ENCODE peak calls at places on chromosome 16, in ten cellular contexts. One of them, this sample, is unnamed.
A peak's percentile ranks its signal among the peaks of the same experiment; 100 is the strongest.

GRCh38 chr16:68732068-68732680 is 4.9 kb upstream of the CDH1 start:
- DNase-seq in fibroblast of the conjunctiva: no peak
- DNase-seq in activated T-cell treated with anti-CD3 and anti-CD28 coated beads, Interleukin-2, amount 50 U/mL, for 48 hours: no peak
- DNase-seq in natural killer cell: no peak
- DNase-seq in left ventricle myocardium superior: no peak
- DNase-seq in NCI-H345: peak; percentile 42
- DNase-seq in neural progenitor cell: peak; percentile 30
- DNase-seq in H54: peak; percentile 94
- DNase-seq in Ammon's horn: no peak
- DNase-seq in ACHN: peak; percentile 83
- DNase-seq in this sample: no peak

GRCh38 chr16:2365895-2366294 is 25.4 kb upstream of the ABCA3 start:
- DNase-seq in fibroblast of the conjunctiva: no peak
- DNase-seq in activated T-cell treated with anti-CD3 and anti-CD28 coated beads, Interleukin-2, amount 50 U/mL, for 48 hours: no peak
- DNase-seq in natural killer cell: no peak
- DNase-seq in left ventricle myocardium superior: no peak
- DNase-seq in NCI-H345: no peak
- DNase-seq in neural progenitor cell: no peak
- DNase-seq in H54: no peak
- DNase-seq in Ammon's horn: no peak
- DNase-seq in ACHN: no peak
- DNase-seq in this sample: no peak

GRCh38 chr16:72848759-72849664 is 198.9 kb downstream of the ZFHX3 start:
- DNase-seq in fibroblast of the conjunctiva: peak; percentile 79
- DNase-seq in activated T-cell treated with anti-CD3 and anti-CD28 coated beads, Interleukin-2, amount 50 U/mL, for 48 hours: no peak
- DNase-seq in natural killer cell: no peak
- DNase-seq in left ventricle myocardium superior: peak; percentile 93
- DNase-seq in NCI-H345: peak; percentile 84
- DNase-seq in neural progenitor cell: peak; percentile 26
- DNase-seq in H54: peak; percentile 81
- DNase-seq in Ammon's horn: peak; percentile 80
- DNase-seq in ACHN: peak; percentile 94
- DNase-seq in this sample: peak; percentile 28

GRCh38 chr16:53817812-53818211 is 113.9 kb downstream of the FTO start:
- DNase-seq in fibroblast of the conjunctiva: no peak
- DNase-seq in activated T-cell treated with anti-CD3 and anti-CD28 coated beads, Interleukin-2, amount 50 U/mL, for 48 hours: no peak
- DNase-seq in natural killer cell: no peak
- DNase-seq in left ventricle myocardium superior: no peak
- DNase-seq in NCI-H345: no peak
- DNase-seq in neural progenitor cell: no peak
- DNase-seq in H54: no peak
- DNase-seq in Ammon's horn: no peak
- DNase-seq in ACHN: no peak
- DNase-seq in this sample: no peak

GRCh38 chr16:87541882-87542234 is 49.0 kb upstream of the ZCCHC14 start:
- DNase-seq in fibroblast of the conjunctiva: no peak
- DNase-seq in activated T-cell treated with anti-CD3 and anti-CD28 coated beads, Interleukin-2, amount 50 U/mL, for 48 hours: no peak
- DNase-seq in natural killer cell: no peak
- DNase-seq in left ventricle myocardium superior: no peak
- DNase-seq in NCI-H345: no peak
- DNase-seq in neural progenitor cell: no peak
- DNase-seq in H54: no peak
- DNase-seq in Ammon's horn: no peak
- DNase-seq in ACHN: no peak
- DNase-seq in this sample: no peak

GRCh38 chr16:71540-72341 is 690 bp downstream of the RHBDF1 start:
- DNase-seq in fibroblast of the conjunctiva: no peak
- DNase-seq in activated T-cell treated with anti-CD3 and anti-CD28 coated beads, Interleukin-2, amount 50 U/mL, for 48 hours: no peak
- DNase-seq in natural killer cell: no peak
- DNase-seq in left ventricle myocardium superior: peak; percentile 82
- DNase-seq in NCI-H345: no peak
- DNase-seq in neural progenitor cell: peak; percentile 79
- DNase-seq in H54: peak; percentile 93
- DNase-seq in Ammon's horn: no peak
- DNase-seq in ACHN: peak; percentile 87
- DNase-seq in this sample: no peak

GRCh38 chr16:65106792-65107191 is 15.1 kb downstream of the CDH11 start:
- DNase-seq in fibroblast of the conjunctiva: no peak
- DNase-seq in activated T-cell treated with anti-CD3 and anti-CD28 coated beads, Interleukin-2, amount 50 U/mL, for 48 hours: no peak
- DNase-seq in natural killer cell: no peak
- DNase-seq in left ventricle myocardium superior: no peak
- DNase-seq in NCI-H345: no peak
- DNase-seq in neural progenitor cell: no peak
- DNase-seq in H54: no peak
- DNase-seq in Ammon's horn: no peak
- DNase-seq in ACHN: no peak
- DNase-seq in this sample: no peak

GRCh38 chr16:23847938-23848337 is 12.2 kb downstream of the PRKCB start:
- DNase-seq in fibroblast of the conjunctiva: no peak
- DNase-seq in activated T-cell treated with anti-CD3 and anti-CD28 coated beads, Interleukin-2, amount 50 U/mL, for 48 hours: peak; percentile 63
- DNase-seq in natural killer cell: no peak
- DNase-seq in left ventricle myocardium superior: no peak
- DNase-seq in NCI-H345: no peak
- DNase-seq in neural progenitor cell: no peak
- DNase-seq in H54: no peak
- DNase-seq in Ammon's horn: peak; percentile 26
- DNase-seq in ACHN: no peak
- DNase-seq in this sample: no peak

GRCh38 chr16:57134982-57135381 is 42.6 kb downstream of the CPNE2 start:
- DNase-seq in fibroblast of the conjunctiva: no peak
- DNase-seq in activated T-cell treated with anti-CD3 and anti-CD28 coated beads, Interleukin-2, amount 50 U/mL, for 48 hours: peak; percentile 50
- DNase-seq in natural killer cell: no peak
- DNase-seq in left ventricle myocardium superior: no peak
- DNase-seq in NCI-H345: no peak
- DNase-seq in neural progenitor cell: no peak
- DNase-seq in H54: no peak
- DNase-seq in Ammon's horn: no peak
- DNase-seq in ACHN: no peak
- DNase-seq in this sample: no peak

GRCh38 chr16:16805809-16806208 is 426.9 kb downstream of the NPIPA7 start:
- DNase-seq in fibroblast of the conjunctiva: no peak
- DNase-seq in activated T-cell treated with anti-CD3 and anti-CD28 coated beads, Interleukin-2, amount 50 U/mL, for 48 hours: no peak
- DNase-seq in natural killer cell: no peak
- DNase-seq in left ventricle myocardium superior: no peak
- DNase-seq in NCI-H345: peak; percentile 52
- DNase-seq in neural progenitor cell: no peak
- DNase-seq in H54: no peak
- DNase-seq in Ammon's horn: no peak
- DNase-seq in ACHN: no peak
- DNase-seq in this sample: no peak

GRCh38 chr16:8753411-8754054 is 43.9 kb downstream of the TMEM186 start:
- DNase-seq in fibroblast of the conjunctiva: no peak
- DNase-seq in activated T-cell treated with anti-CD3 and anti-CD28 coated beads, Interleukin-2, amount 50 U/mL, for 48 hours: no peak
- DNase-seq in natural killer cell: no peak
- DNase-seq in left ventricle myocardium superior: no peak
- DNase-seq in NCI-H345: no peak
- DNase-seq in neural progenitor cell: no peak
- DNase-seq in H54: no peak
- DNase-seq in Ammon's horn: no peak
- DNase-seq in ACHN: no peak
- DNase-seq in this sample: no peak

GRCh38 chr16:66304151-66304550 is 62.3 kb upstream of the CDH5 start:
- DNase-seq in fibroblast of the conjunctiva: no peak
- DNase-seq in activated T-cell treated with anti-CD3 and anti-CD28 coated beads, Interleukin-2, amount 50 U/mL, for 48 hours: no peak
- DNase-seq in natural killer cell: peak; percentile 7
- DNase-seq in left ventricle myocardium superior: no peak
- DNase-seq in NCI-H345: no peak
- DNase-seq in neural progenitor cell: no peak
- DNase-seq in H54: no peak
- DNase-seq in Ammon's horn: no peak
- DNase-seq in ACHN: no peak
- DNase-seq in this sample: no peak

GRCh38 chr16:75219088-75219487 is 300 bp downstream of the CTRB1 start:
- DNase-seq in fibroblast of the conjunctiva: no peak
- DNase-seq in activated T-cell treated with anti-CD3 and anti-CD28 coated beads, Interleukin-2, amount 50 U/mL, for 48 hours: no peak
- DNase-seq in natural killer cell: no peak
- DNase-seq in left ventricle myocardium superior: no peak
- DNase-seq in NCI-H345: no peak
- DNase-seq in neural progenitor cell: no peak
- DNase-seq in H54: no peak
- DNase-seq in Ammon's horn: no peak
- DNase-seq in ACHN: no peak
- DNase-seq in this sample: no peak

GRCh38 chr16:243348-243747 is 8.7 kb downstream of the FAM234A start:
- DNase-seq in fibroblast of the conjunctiva: no peak
- DNase-seq in activated T-cell treated with anti-CD3 and anti-CD28 coated beads, Interleukin-2, amount 50 U/mL, for 48 hours: no peak
- DNase-seq in natural killer cell: no peak
- DNase-seq in left ventricle myocardium superior: no peak
- DNase-seq in NCI-H345: no peak
- DNase-seq in neural progenitor cell: no peak
- DNase-seq in H54: no peak
- DNase-seq in Ammon's horn: no peak
- DNase-seq in ACHN: no peak
- DNase-seq in this sample: no peak

GRCh38 chr16:12837756-12838155 is 34.1 kb upstream of the CPPED1 start:
- DNase-seq in fibroblast of the conjunctiva: no peak
- DNase-seq in activated T-cell treated with anti-CD3 and anti-CD28 coated beads, Interleukin-2, amount 50 U/mL, for 48 hours: no peak
- DNase-seq in natural killer cell: no peak
- DNase-seq in left ventricle myocardium superior: no peak
- DNase-seq in NCI-H345: no peak
- DNase-seq in neural progenitor cell: no peak
- DNase-seq in H54: no peak
- DNase-seq in Ammon's horn: no peak
- DNase-seq in ACHN: no peak
- DNase-seq in this sample: no peak

GRCh38 chr16:57058291-57058861 is 34.0 kb upstream of the CPNE2 start:
- DNase-seq in fibroblast of the conjunctiva: no peak
- DNase-seq in activated T-cell treated with anti-CD3 and anti-CD28 coated beads, Interleukin-2, amount 50 U/mL, for 48 hours: no peak
- DNase-seq in natural killer cell: no peak
- DNase-seq in left ventricle myocardium superior: no peak
- DNase-seq in NCI-H345: no peak
- DNase-seq in neural progenitor cell: no peak
- DNase-seq in H54: no peak
- DNase-seq in Ammon's horn: no peak
- DNase-seq in ACHN: no peak
- DNase-seq in this sample: no peak

GRCh38 chr16:84484579-84485254 is 19.7 kb downstream of the MEAK7 start:
- DNase-seq in fibroblast of the conjunctiva: peak; percentile 29
- DNase-seq in activated T-cell treated with anti-CD3 and anti-CD28 coated beads, Interleukin-2, amount 50 U/mL, for 48 hours: peak; percentile 47
- DNase-seq in natural killer cell: no peak
- DNase-seq in left ventricle myocardium superior: peak; percentile 68
- DNase-seq in NCI-H345: peak; percentile 17
- DNase-seq in neural progenitor cell: peak; percentile 55
- DNase-seq in H54: no peak
- DNase-seq in Ammon's horn: peak; percentile 91
- DNase-seq in ACHN: peak; percentile 60
- DNase-seq in this sample: peak; percentile 24

GRCh38 chr16:11258553-11259287 is 2.7 kb upstream of the SOCS1 start:
- DNase-seq in fibroblast of the conjunctiva: peak; percentile 10
- DNase-seq in activated T-cell treated with anti-CD3 and anti-CD28 coated beads, Interleukin-2, amount 50 U/mL, for 48 hours: peak; percentile 64
- DNase-seq in natural killer cell: no peak
- DNase-seq in left ventricle myocardium superior: peak; percentile 81
- DNase-seq in NCI-H345: no peak
- DNase-seq in neural progenitor cell: no peak
- DNase-seq in H54: no peak
- DNase-seq in Ammon's horn: peak; percentile 86
- DNase-seq in ACHN: no peak
- DNase-seq in this sample: no peak

GRCh38 chr16:46972971-46973456 is 460 bp downstream of the DNAJA2 start:
- DNase-seq in fibroblast of the conjunctiva: no peak
- DNase-seq in activated T-cell treated with anti-CD3 and anti-CD28 coated beads, Interleukin-2, amount 50 U/mL, for 48 hours: peak; percentile 66
- DNase-seq in natural killer cell: peak; percentile 53
- DNase-seq in left ventricle myocardium superior: peak; percentile 53
- DNase-seq in NCI-H345: no peak
- DNase-seq in neural progenitor cell: peak; percentile 67
- DNase-seq in H54: peak; percentile 24
- DNase-seq in Ammon's horn: peak; percentile 15
- DNase-seq in ACHN: peak; percentile 41
- DNase-seq in this sample: no peak

GRCh38 chr16:46949216-46949892 is 24.1 kb downstream of the DNAJA2 start:
- DNase-seq in fibroblast of the conjunctiva: no peak
- DNase-seq in activated T-cell treated with anti-CD3 and anti-CD28 coated beads, Interleukin-2, amount 50 U/mL, for 48 hours: peak; percentile 40
- DNase-seq in natural killer cell: no peak
- DNase-seq in left ventricle myocardium superior: no peak
- DNase-seq in NCI-H345: no peak
- DNase-seq in neural progenitor cell: no peak
- DNase-seq in H54: no peak
- DNase-seq in Ammon's horn: no peak
- DNase-seq in ACHN: no peak
- DNase-seq in this sample: no peak

GRCh38 chr16:1706386-1707192 is 594 bp downstream of the MAPK8IP3 start:
- DNase-seq in fibroblast of the conjunctiva: no peak
- DNase-seq in activated T-cell treated with anti-CD3 and anti-CD28 coated beads, Interleukin-2, amount 50 U/mL, for 48 hours: peak; percentile 63
- DNase-seq in natural killer cell: no peak
- DNase-seq in left ventricle myocardium superior: no peak
- DNase-seq in NCI-H345: peak; percentile 33
- DNase-seq in neural progenitor cell: peak; percentile 44
- DNase-seq in H54: peak; percentile 52
- DNase-seq in Ammon's horn: no peak
- DNase-seq in ACHN: peak; percentile 55
- DNase-seq in this sample: no peak

GRCh38 chr16:78072275-78072674 is 27.2 kb upstream of the WWOX start:
- DNase-seq in fibroblast of the conjunctiva: no peak
- DNase-seq in activated T-cell treated with anti-CD3 and anti-CD28 coated beads, Interleukin-2, amount 50 U/mL, for 48 hours: no peak
- DNase-seq in natural killer cell: no peak
- DNase-seq in left ventricle myocardium superior: no peak
- DNase-seq in NCI-H345: no peak
- DNase-seq in neural progenitor cell: no peak
- DNase-seq in H54: no peak
- DNase-seq in Ammon's horn: no peak
- DNase-seq in ACHN: no peak
- DNase-seq in this sample: no peak

GRCh38 chr16:88624977-88625576 is 13.3 kb upstream of the IL17C start:
- DNase-seq in fibroblast of the conjunctiva: no peak
- DNase-seq in activated T-cell treated with anti-CD3 and anti-CD28 coated beads, Interleukin-2, amount 50 U/mL, for 48 hours: no peak
- DNase-seq in natural killer cell: no peak
- DNase-seq in left ventricle myocardium superior: no peak
- DNase-seq in NCI-H345: no peak
- DNase-seq in neural progenitor cell: no peak
- DNase-seq in H54: no peak
- DNase-seq in Ammon's horn: no peak
- DNase-seq in ACHN: no peak
- DNase-seq in this sample: no peak

GRCh38 chr16:86580063-86580797 is 1.9 kb downstream of the FOXL1 start:
- DNase-seq in fibroblast of the conjunctiva: no peak
- DNase-seq in activated T-cell treated with anti-CD3 and anti-CD28 coated beads, Interleukin-2, amount 50 U/mL, for 48 hours: no peak
- DNase-seq in natural killer cell: no peak
- DNase-seq in left ventricle myocardium superior: no peak
- DNase-seq in NCI-H345: no peak
- DNase-seq in neural progenitor cell: no peak
- DNase-seq in H54: no peak
- DNase-seq in Ammon's horn: no peak
- DNase-seq in ACHN: no peak
- DNase-seq in this sample: no peak

GRCh38 chr16:85331685-85332084 is 219.4 kb upstream of the CIBAR2 start:
- DNase-seq in fibroblast of the conjunctiva: no peak
- DNase-seq in activated T-cell treated with anti-CD3 and anti-CD28 coated beads, Interleukin-2, amount 50 U/mL, for 48 hours: no peak
- DNase-seq in natural killer cell: no peak
- DNase-seq in left ventricle myocardium superior: no peak
- DNase-seq in NCI-H345: no peak
- DNase-seq in neural progenitor cell: no peak
- DNase-seq in H54: no peak
- DNase-seq in Ammon's horn: no peak
- DNase-seq in ACHN: no peak
- DNase-seq in this sample: no peak

GRCh38 chr16:47713225-47713595 is 252.1 kb downstream of the PHKB start:
- DNase-seq in fibroblast of the conjunctiva: no peak
- DNase-seq in activated T-cell treated with anti-CD3 and anti-CD28 coated beads, Interleukin-2, amount 50 U/mL, for 48 hours: no peak
- DNase-seq in natural killer cell: no peak
- DNase-seq in left ventricle myocardium superior: no peak
- DNase-seq in NCI-H345: no peak
- DNase-seq in neural progenitor cell: no peak
- DNase-seq in H54: no peak
- DNase-seq in Ammon's horn: no peak
- DNase-seq in ACHN: no peak
- DNase-seq in this sample: no peak

GRCh38 chr16:46866286-46866685 is 17.9 kb upstream of the GPT2 start:
- DNase-seq in fibroblast of the conjunctiva: no peak
- DNase-seq in activated T-cell treated with anti-CD3 and anti-CD28 coated beads, Interleukin-2, amount 50 U/mL, for 48 hours: no peak
- DNase-seq in natural killer cell: no peak
- DNase-seq in left ventricle myocardium superior: no peak
- DNase-seq in NCI-H345: no peak
- DNase-seq in neural progenitor cell: no peak
- DNase-seq in H54: no peak
- DNase-seq in Ammon's horn: no peak
- DNase-seq in ACHN: no peak
- DNase-seq in this sample: no peak

GRCh38 chr16:51107742-51108141 is 43.3 kb downstream of the SALL1 start:
- DNase-seq in fibroblast of the conjunctiva: no peak
- DNase-seq in activated T-cell treated with anti-CD3 and anti-CD28 coated beads, Interleukin-2, amount 50 U/mL, for 48 hours: no peak
- DNase-seq in natural killer cell: no peak
- DNase-seq in left ventricle myocardium superior: no peak
- DNase-seq in NCI-H345: no peak
- DNase-seq in neural progenitor cell: no peak
- DNase-seq in H54: no peak
- DNase-seq in Ammon's horn: no peak
- DNase-seq in ACHN: no peak
- DNase-seq in this sample: no peak

This sample was measured in NCI-H2227 treated with DMSO at 0.1 percent for 48 hours.